ENCODE peak calls at places on chromosomes 12 and 14, in eight cellular contexts. X, G, A, M, V, W, R and H are unnamed samples.
A peak's percentile ranks its signal among the peaks of the same experiment; 100 is the strongest.

GRCh38 chr14:102088012-102088792 is 1.4 kb upstream of the HSP90AA1 start:
- DNase-seq in X (peak; percentile 62), G (peak; percentile 44), A (peak; percentile 92), M (no peak), V (peak; percentile 32), W (peak; percentile 18), R (peak; percentile 57), H (no peak)

GRCh38 chr12:130858084-130858483 is 13.8 kb upstream of the RAN start:
- DNase-seq in X (no peak), G (no peak), A (no peak), M (no peak), V (no peak), W (no peak), R (no peak), H (no peak)

GRCh38 chr12:11702959-11703358 is 53.5 kb downstream of the ETV6 start:
- DNase-seq in X (no peak), G (no peak), A (no peak), M (no peak), V (no peak), W (no peak), R (no peak), H (no peak)

GRCh38 chr12:123657211-123657610 is 13.7 kb upstream of the TCTN2 start:
- DNase-seq in X (no peak), G (no peak), A (peak; percentile 51), M (no peak), V (no peak), W (no peak), R (no peak), H (no peak)

GRCh38 chr12:25824729-25825128 is 133.8 kb upstream of the RASSF8 start:
- DNase-seq in X (no peak), G (peak; percentile 65), A (no peak), M (no peak), V (no peak), W (no peak), R (no peak), H (peak; percentile 76)

GRCh38 chr14:103517626-103518415 is 4.8 kb downstream of the CKB start:
- DNase-seq in X (peak; percentile 63), G (no peak), A (no peak), M (no peak), V (no peak), W (no peak), R (peak; percentile 42), H (no peak)

GRCh38 chr12:125418902-125419564 is 353.8 kb downstream of the AACS start:
- DNase-seq in X (no peak), G (no peak), A (no peak), M (no peak), V (no peak), W (no peak), R (no peak), H (no peak)

GRCh38 chr12:88986056-88986455 is 366.2 kb downstream of the DUSP6 start:
- DNase-seq in X (no peak), G (no peak), A (no peak), M (no peak), V (no peak), W (no peak), R (no peak), H (no peak)

GRCh38 chr14:50399251-50400032 is 2.8 kb upstream of the CDKL1 start:
- DNase-seq in X (no peak), G (peak; percentile 69), A (no peak), M (peak; percentile 12), V (no peak), W (no peak), R (no peak), H (peak; percentile 92)

GRCh38 chr12:31732926-31733548 is 4.2 kb upstream of the AMN1 start:
- DNase-seq in X (no peak), G (peak; percentile 58), A (peak; percentile 91), M (no peak), V (no peak), W (no peak), R (no peak), H (no peak)

GRCh38 chr12:67827820-67828383 is 161.3 kb upstream of the IFNG-AS1 start:
- DNase-seq in X (peak; percentile 65), G (no peak), A (no peak), M (no peak), V (no peak), W (no peak), R (no peak), H (no peak)

GRCh38 chr14:62118461-62118860 is 356.2 kb downstream of the SNAPC1 start:
- DNase-seq in X (no peak), G (no peak), A (no peak), M (no peak), V (no peak), W (no peak), R (no peak), H (no peak)

GRCh38 chr14:101074124-101075024 is 170.9 kb upstream of the RTL1 start:
- DNase-seq in X (no peak), G (no peak), A (no peak), M (no peak), V (no peak), W (no peak), R (peak; percentile 40), H (no peak)

GRCh38 chr12:96034631-96035282 is 630 bp downstream of the LTA4H start:
- DNase-seq in X (peak; percentile 50), G (no peak), A (peak; percentile 43), M (peak; percentile 46), V (peak; percentile 5), W (peak; percentile 9), R (no peak), H (no peak)

GRCh38 chr12:49538740-49539403 is at the start of gene KCNH3:
- DNase-seq in X (peak; percentile 81), G (peak; percentile 75), A (peak; percentile 82), M (peak; percentile 21), V (peak; percentile 89), W (peak; percentile 56), R (peak; percentile 85), H (no peak)

GRCh38 chr14:21382886-21383847 is 652 bp downstream of the SUPT16H start:
- DNase-seq in X (peak; percentile 52), G (peak; percentile 8), A (no peak), M (peak; percentile 47), V (peak; percentile 24), W (peak; percentile 26), R (peak; percentile 51), H (no peak)

GRCh38 chr14:77051101-77051500 is 22.6 kb upstream of the IRF2BPL start:
- DNase-seq in X (peak; percentile 89), G (peak; percentile 35), A (no peak), M (no peak), V (no peak), W (no peak), R (no peak), H (no peak)

GRCh38 chr14:56874375-56874774 is 64.1 kb upstream of the OTX2 start:
- DNase-seq in X (peak; percentile 22), G (peak; percentile 4), A (peak; percentile 68), M (no peak), V (no peak), W (peak; percentile 14), R (no peak), H (peak; percentile 6)